ENCODE peak calls at places on chromosomes 11 and 22, in nine cellular contexts. One of them, this sample, is unnamed.

GRCh38 chr22:29043906-29044575 is 17.6 kb downstream of the C22orf31 start:
- DNase-seq in AG08396: peak
- DNase-seq in lower leg skin: no peak
- DNase-seq in lower lobe of right lung: no peak
- DNase-seq in stimulated activated CD4-positive, alpha-beta T cell treated with anti-CD3 and anti-CD28 coated beads, Interleukin-1b, Interleukin-23, amount 100 ng/mL, for 1 hour: no peak
- DNase-seq in HS-5: peak
- DNase-seq in NCI-H1436: no peak
- DNase-seq in brain microvascular endothelial cell: peak
- DNase-seq in fibroblast of the aortic adventitia: peak
- DNase-seq in this sample: no peak

GRCh38 chr11:124877631-124878496 is 12.6 kb downstream of the ROBO3 start:
- DNase-seq in lower lobe of right lung: no peak
- DNase-seq in NCI-H1436: no peak
- DNase-seq in AG08396: no peak
- DNase-seq in HS-5: no peak
- DNase-seq in brain microvascular endothelial cell: no peak
- DNase-seq in stimulated activated CD4-positive, alpha-beta T cell treated with anti-CD3 and anti-CD28 coated beads, Interleukin-1b, Interleukin-23, amount 100 ng/mL, for 1 hour: no peak
- DNase-seq in fibroblast of the aortic adventitia: no peak
- DNase-seq in lower leg skin: no peak
- DNase-seq in this sample: no peak

GRCh38 chr11:124108158-124108557 is 7.1 kb upstream of the VWA5A start:
- DNase-seq in lower leg skin: no peak
- DNase-seq in HS-5: no peak
- DNase-seq in NCI-H1436: peak
- DNase-seq in fibroblast of the aortic adventitia: peak
- DNase-seq in lower lobe of right lung: no peak
- DNase-seq in stimulated activated CD4-positive, alpha-beta T cell treated with anti-CD3 and anti-CD28 coated beads, Interleukin-1b, Interleukin-23, amount 100 ng/mL, for 1 hour: no peak
- DNase-seq in AG08396: no peak
- DNase-seq in brain microvascular endothelial cell: no peak
- DNase-seq in this sample: no peak

GRCh38 chr11:78325274-78325781 is 92.3 kb downstream of the GAB2 start:
- DNase-seq in stimulated activated CD4-positive, alpha-beta T cell treated with anti-CD3 and anti-CD28 coated beads, Interleukin-1b, Interleukin-23, amount 100 ng/mL, for 1 hour: no peak
- DNase-seq in lower leg skin: no peak
- DNase-seq in AG08396: no peak
- DNase-seq in fibroblast of the aortic adventitia: no peak
- DNase-seq in brain microvascular endothelial cell: no peak
- DNase-seq in lower lobe of right lung: no peak
- DNase-seq in NCI-H1436: no peak
- DNase-seq in HS-5: no peak
- DNase-seq in this sample: no peak

GRCh38 chr11:14519692-14520085 is 497 bp downstream of the PSMA1 start:
- DNase-seq in NCI-H1436: no peak
- DNase-seq in brain microvascular endothelial cell: peak
- DNase-seq in stimulated activated CD4-positive, alpha-beta T cell treated with anti-CD3 and anti-CD28 coated beads, Interleukin-1b, Interleukin-23, amount 100 ng/mL, for 1 hour: no peak
- DNase-seq in fibroblast of the aortic adventitia: no peak
- DNase-seq in HS-5: peak
- DNase-seq in lower lobe of right lung: no peak
- DNase-seq in AG08396: peak
- DNase-seq in lower leg skin: no peak
- DNase-seq in this sample: no peak

GRCh38 chr11:35907648-35908431 is 36.0 kb upstream of the LDLRAD3 start:
- DNase-seq in AG08396: no peak
- DNase-seq in fibroblast of the aortic adventitia: peak
- DNase-seq in NCI-H1436: no peak
- DNase-seq in brain microvascular endothelial cell: peak
- DNase-seq in lower leg skin: peak
- DNase-seq in HS-5: no peak
- DNase-seq in lower lobe of right lung: no peak
- DNase-seq in stimulated activated CD4-positive, alpha-beta T cell treated with anti-CD3 and anti-CD28 coated beads, Interleukin-1b, Interleukin-23, amount 100 ng/mL, for 1 hour: no peak
- DNase-seq in this sample: no peak

GRCh38 chr22:39955675-39956074 is 4.5 kb upstream of the TMA7B start:
- DNase-seq in stimulated activated CD4-positive, alpha-beta T cell treated with anti-CD3 and anti-CD28 coated beads, Interleukin-1b, Interleukin-23, amount 100 ng/mL, for 1 hour: no peak
- DNase-seq in lower leg skin: no peak
- DNase-seq in NCI-H1436: no peak
- DNase-seq in HS-5: no peak
- DNase-seq in AG08396: no peak
- DNase-seq in fibroblast of the aortic adventitia: no peak
- DNase-seq in brain microvascular endothelial cell: no peak
- DNase-seq in lower lobe of right lung: no peak
- DNase-seq in this sample: no peak

GRCh38 chr11:120539681-120540369 is 28.3 kb downstream of the GRIK4 start:
- DNase-seq in brain microvascular endothelial cell: no peak
- DNase-seq in HS-5: peak
- DNase-seq in stimulated activated CD4-positive, alpha-beta T cell treated with anti-CD3 and anti-CD28 coated beads, Interleukin-1b, Interleukin-23, amount 100 ng/mL, for 1 hour: no peak
- DNase-seq in NCI-H1436: peak
- DNase-seq in lower leg skin: no peak
- DNase-seq in AG08396: peak
- DNase-seq in fibroblast of the aortic adventitia: no peak
- DNase-seq in lower lobe of right lung: no peak
- DNase-seq in this sample: no peak

GRCh38 chr11:104583857-104584256 is 314.4 kb downstream of the CASP12 start:
- DNase-seq in AG08396: no peak
- DNase-seq in HS-5: no peak
- DNase-seq in lower leg skin: no peak
- DNase-seq in lower lobe of right lung: no peak
- DNase-seq in NCI-H1436: no peak
- DNase-seq in stimulated activated CD4-positive, alpha-beta T cell treated with anti-CD3 and anti-CD28 coated beads, Interleukin-1b, Interleukin-23, amount 100 ng/mL, for 1 hour: no peak
- DNase-seq in fibroblast of the aortic adventitia: no peak
- DNase-seq in brain microvascular endothelial cell: no peak
- DNase-seq in this sample: no peak

This sample was measured in effector CD4-positive, alpha-beta T cell.